ENCODE peak calls at places on chromosomes 3 and 15, in ten cellular contexts. One of them, this sample, is unnamed.

GRCh38 chr3:46266598-46266997 is 24.3 kb downstream of the CCR3 start:
- DNase-seq in HuH-7.5: no peak
- DNase-seq in B cell: no peak
- DNase-seq in endothelial cell: no peak
- DNase-seq in A172: peak
- DNase-seq in GM20000: no peak
- DNase-seq in stimulated activated CD8-positive, alpha-beta memory T cell treated with anti-CD3 and anti-CD28 coated beads, Interleukin-15, amount 100 ng/mL, for 1 hour: no peak
- DNase-seq in left cardiac atrium: no peak
- DNase-seq in NCI-H460: peak
- DNase-seq in mesendoderm: no peak
- DNase-seq in this sample: no peak

GRCh38 chr3:109188726-109189125 is 52.2 kb downstream of the C3orf85 start:
- DNase-seq in B cell: no peak
- DNase-seq in stimulated activated CD8-positive, alpha-beta memory T cell treated with anti-CD3 and anti-CD28 coated beads, Interleukin-15, amount 100 ng/mL, for 1 hour: no peak
- DNase-seq in HuH-7.5: no peak
- DNase-seq in A172: no peak
- DNase-seq in mesendoderm: no peak
- DNase-seq in NCI-H460: no peak
- DNase-seq in endothelial cell: no peak
- DNase-seq in GM20000: no peak
- DNase-seq in left cardiac atrium: no peak
- DNase-seq in this sample: no peak

GRCh38 chr3:13002398-13003124 is 70.7 kb downstream of the IQSEC1 start:
- DNase-seq in HuH-7.5: no peak
- DNase-seq in A172: no peak
- DNase-seq in left cardiac atrium: no peak
- DNase-seq in endothelial cell: no peak
- DNase-seq in stimulated activated CD8-positive, alpha-beta memory T cell treated with anti-CD3 and anti-CD28 coated beads, Interleukin-15, amount 100 ng/mL, for 1 hour: no peak
- DNase-seq in NCI-H460: no peak
- DNase-seq in mesendoderm: no peak
- DNase-seq in GM20000: peak
- DNase-seq in B cell: no peak
- DNase-seq in this sample: no peak

GRCh38 chr3:144801890-144802289 is 830.3 kb downstream of the DIPK2A start:
- DNase-seq in A172: no peak
- DNase-seq in left cardiac atrium: no peak
- DNase-seq in B cell: no peak
- DNase-seq in GM20000: no peak
- DNase-seq in HuH-7.5: no peak
- DNase-seq in stimulated activated CD8-positive, alpha-beta memory T cell treated with anti-CD3 and anti-CD28 coated beads, Interleukin-15, amount 100 ng/mL, for 1 hour: no peak
- DNase-seq in endothelial cell: no peak
- DNase-seq in mesendoderm: no peak
- DNase-seq in NCI-H460: no peak
- DNase-seq in this sample: no peak

GRCh38 chr3:57943525-57944312 is 64.5 kb upstream of the FLNB start:
- DNase-seq in stimulated activated CD8-positive, alpha-beta memory T cell treated with anti-CD3 and anti-CD28 coated beads, Interleukin-15, amount 100 ng/mL, for 1 hour: no peak
- DNase-seq in mesendoderm: no peak
- DNase-seq in A172: no peak
- DNase-seq in B cell: no peak
- DNase-seq in HuH-7.5: no peak
- DNase-seq in endothelial cell: no peak
- DNase-seq in left cardiac atrium: no peak
- DNase-seq in NCI-H460: no peak
- DNase-seq in GM20000: no peak
- DNase-seq in this sample: no peak

GRCh38 chr3:181454451-181455027 is 257.2 kb upstream of the SOX2 start:
- DNase-seq in mesendoderm: peak
- DNase-seq in NCI-H460: no peak
- DNase-seq in stimulated activated CD8-positive, alpha-beta memory T cell treated with anti-CD3 and anti-CD28 coated beads, Interleukin-15, amount 100 ng/mL, for 1 hour: no peak
- DNase-seq in HuH-7.5: no peak
- DNase-seq in B cell: no peak
- DNase-seq in left cardiac atrium: no peak
- DNase-seq in endothelial cell: no peak
- DNase-seq in GM20000: no peak
- DNase-seq in A172: no peak
- DNase-seq in this sample: no peak

GRCh38 chr3:184785106-184785505 is 26.9 kb upstream of the VPS8 start:
- DNase-seq in left cardiac atrium: no peak
- DNase-seq in A172: no peak
- DNase-seq in B cell: no peak
- DNase-seq in stimulated activated CD8-positive, alpha-beta memory T cell treated with anti-CD3 and anti-CD28 coated beads, Interleukin-15, amount 100 ng/mL, for 1 hour: no peak
- DNase-seq in HuH-7.5: no peak
- DNase-seq in NCI-H460: no peak
- DNase-seq in endothelial cell: no peak
- DNase-seq in GM20000: no peak
- DNase-seq in mesendoderm: no peak
- DNase-seq in this sample: no peak

GRCh38 chr15:75367406-75367912 is 948 bp downstream of the MAN2C1 start:
- DNase-seq in endothelial cell: no peak
- DNase-seq in B cell: no peak
- DNase-seq in A172: no peak
- DNase-seq in NCI-H460: no peak
- DNase-seq in stimulated activated CD8-positive, alpha-beta memory T cell treated with anti-CD3 and anti-CD28 coated beads, Interleukin-15, amount 100 ng/mL, for 1 hour: no peak
- DNase-seq in HuH-7.5: no peak
- DNase-seq in mesendoderm: no peak
- DNase-seq in left cardiac atrium: no peak
- DNase-seq in GM20000: no peak
- DNase-seq in this sample: no peak

GRCh38 chr3:116067275-116067674 is 378.0 kb downstream of the LSAMP start:
- DNase-seq in endothelial cell: no peak
- DNase-seq in B cell: no peak
- DNase-seq in mesendoderm: no peak
- DNase-seq in GM20000: no peak
- DNase-seq in NCI-H460: no peak
- DNase-seq in A172: no peak
- DNase-seq in stimulated activated CD8-positive, alpha-beta memory T cell treated with anti-CD3 and anti-CD28 coated beads, Interleukin-15, amount 100 ng/mL, for 1 hour: no peak
- DNase-seq in left cardiac atrium: no peak
- DNase-seq in HuH-7.5: no peak
- DNase-seq in this sample: no peak

GRCh38 chr15:95296626-95297025 is 1033.9 kb upstream of the NR2F2 start:
- DNase-seq in stimulated activated CD8-positive, alpha-beta memory T cell treated with anti-CD3 and anti-CD28 coated beads, Interleukin-15, amount 100 ng/mL, for 1 hour: no peak
- DNase-seq in mesendoderm: no peak
- DNase-seq in left cardiac atrium: no peak
- DNase-seq in endothelial cell: no peak
- DNase-seq in A172: no peak
- DNase-seq in GM20000: no peak
- DNase-seq in HuH-7.5: no peak
- DNase-seq in B cell: no peak
- DNase-seq in NCI-H460: no peak
- DNase-seq in this sample: no peak

GRCh38 chr15:80550219-80550909 is 144.7 kb upstream of the ABHD17C start:
- DNase-seq in GM20000: no peak
- DNase-seq in stimulated activated CD8-positive, alpha-beta memory T cell treated with anti-CD3 and anti-CD28 coated beads, Interleukin-15, amount 100 ng/mL, for 1 hour: no peak
- DNase-seq in mesendoderm: no peak
- DNase-seq in endothelial cell: no peak
- DNase-seq in HuH-7.5: no peak
- DNase-seq in B cell: no peak
- DNase-seq in left cardiac atrium: no peak
- DNase-seq in NCI-H460: no peak
- DNase-seq in A172: peak
- DNase-seq in this sample: peak

GRCh38 chr15:66798426-66799061 is 96.5 kb downstream of the SMAD6 start:
- DNase-seq in A172: peak
- DNase-seq in mesendoderm: no peak
- DNase-seq in HuH-7.5: no peak
- DNase-seq in stimulated activated CD8-positive, alpha-beta memory T cell treated with anti-CD3 and anti-CD28 coated beads, Interleukin-15, amount 100 ng/mL, for 1 hour: no peak
- DNase-seq in GM20000: no peak
- DNase-seq in left cardiac atrium: no peak
- DNase-seq in endothelial cell: no peak
- DNase-seq in B cell: no peak
- DNase-seq in NCI-H460: no peak
- DNase-seq in this sample: no peak

GRCh38 chr3:180287703-180288102 is 251.0 kb upstream of the PEX5L start:
- DNase-seq in NCI-H460: no peak
- DNase-seq in left cardiac atrium: no peak
- DNase-seq in mesendoderm: no peak
- DNase-seq in GM20000: no peak
- DNase-seq in endothelial cell: no peak
- DNase-seq in HuH-7.5: no peak
- DNase-seq in A172: no peak
- DNase-seq in stimulated activated CD8-positive, alpha-beta memory T cell treated with anti-CD3 and anti-CD28 coated beads, Interleukin-15, amount 100 ng/mL, for 1 hour: no peak
- DNase-seq in B cell: no peak
- DNase-seq in this sample: no peak

GRCh38 chr15:57031605-57032004 is 113.2 kb downstream of the TCF12 start:
- DNase-seq in NCI-H460: no peak
- DNase-seq in left cardiac atrium: no peak
- DNase-seq in stimulated activated CD8-positive, alpha-beta memory T cell treated with anti-CD3 and anti-CD28 coated beads, Interleukin-15, amount 100 ng/mL, for 1 hour: no peak
- DNase-seq in mesendoderm: peak
- DNase-seq in B cell: no peak
- DNase-seq in HuH-7.5: no peak
- DNase-seq in GM20000: peak
- DNase-seq in endothelial cell: peak
- DNase-seq in A172: peak
- DNase-seq in this sample: peak

GRCh38 chr3:108103040-108103751 is 12.4 kb upstream of the CD47 start:
- DNase-seq in B cell: no peak
- DNase-seq in NCI-H460: no peak
- DNase-seq in HuH-7.5: no peak
- DNase-seq in stimulated activated CD8-positive, alpha-beta memory T cell treated with anti-CD3 and anti-CD28 coated beads, Interleukin-15, amount 100 ng/mL, for 1 hour: no peak
- DNase-seq in mesendoderm: peak
- DNase-seq in endothelial cell: no peak
- DNase-seq in GM20000: no peak
- DNase-seq in A172: no peak
- DNase-seq in left cardiac atrium: no peak
- DNase-seq in this sample: no peak

GRCh38 chr3:78517932-78518331 is 1249.9 kb downstream of the ROBO1 start:
- DNase-seq in mesendoderm: no peak
- DNase-seq in GM20000: no peak
- DNase-seq in B cell: no peak
- DNase-seq in NCI-H460: no peak
- DNase-seq in left cardiac atrium: no peak
- DNase-seq in endothelial cell: no peak
- DNase-seq in HuH-7.5: no peak
- DNase-seq in stimulated activated CD8-positive, alpha-beta memory T cell treated with anti-CD3 and anti-CD28 coated beads, Interleukin-15, amount 100 ng/mL, for 1 hour: no peak
- DNase-seq in A172: no peak
- DNase-seq in this sample: no peak

GRCh38 chr3:196990654-196991053 is 22.0 kb upstream of the PIGZ start:
- DNase-seq in stimulated activated CD8-positive, alpha-beta memory T cell treated with anti-CD3 and anti-CD28 coated beads, Interleukin-15, amount 100 ng/mL, for 1 hour: no peak
- DNase-seq in GM20000: no peak
- DNase-seq in A172: no peak
- DNase-seq in HuH-7.5: no peak
- DNase-seq in mesendoderm: no peak
- DNase-seq in endothelial cell: no peak
- DNase-seq in left cardiac atrium: no peak
- DNase-seq in B cell: no peak
- DNase-seq in NCI-H460: no peak
- DNase-seq in this sample: no peak

GRCh38 chr15:83210619-83211018 is 3.0 kb upstream of the HDGFL3 start:
- DNase-seq in B cell: no peak
- DNase-seq in mesendoderm: no peak
- DNase-seq in A172: peak
- DNase-seq in left cardiac atrium: no peak
- DNase-seq in GM20000: no peak
- DNase-seq in HuH-7.5: peak
- DNase-seq in NCI-H460: no peak
- DNase-seq in stimulated activated CD8-positive, alpha-beta memory T cell treated with anti-CD3 and anti-CD28 coated beads, Interleukin-15, amount 100 ng/mL, for 1 hour: no peak
- DNase-seq in endothelial cell: no peak
- DNase-seq in this sample: no peak

GRCh38 chr3:45443459-45443858 is 55.1 kb downstream of the LARS2 start:
- DNase-seq in GM20000: no peak
- DNase-seq in A172: no peak
- DNase-seq in endothelial cell: no peak
- DNase-seq in stimulated activated CD8-positive, alpha-beta memory T cell treated with anti-CD3 and anti-CD28 coated beads, Interleukin-15, amount 100 ng/mL, for 1 hour: no peak
- DNase-seq in NCI-H460: no peak
- DNase-seq in left cardiac atrium: no peak
- DNase-seq in mesendoderm: no peak
- DNase-seq in HuH-7.5: no peak
- DNase-seq in B cell: no peak
- DNase-seq in this sample: no peak

GRCh38 chr15:51759557-51760070 is 8.2 kb downstream of the TMOD2 start:
- DNase-seq in NCI-H460: no peak
- DNase-seq in HuH-7.5: no peak
- DNase-seq in mesendoderm: peak
- DNase-seq in B cell: no peak
- DNase-seq in GM20000: no peak
- DNase-seq in left cardiac atrium: peak
- DNase-seq in endothelial cell: no peak
- DNase-seq in A172: no peak
- DNase-seq in stimulated activated CD8-positive, alpha-beta memory T cell treated with anti-CD3 and anti-CD28 coated beads, Interleukin-15, amount 100 ng/mL, for 1 hour: no peak
- DNase-seq in this sample: peak

GRCh38 chr3:120450261-120450913 is 405 bp downstream of the FSTL1 start:
- DNase-seq in GM20000: peak
- DNase-seq in A172: no peak
- DNase-seq in endothelial cell: peak
- DNase-seq in mesendoderm: peak
- DNase-seq in stimulated activated CD8-positive, alpha-beta memory T cell treated with anti-CD3 and anti-CD28 coated beads, Interleukin-15, amount 100 ng/mL, for 1 hour: no peak
- DNase-seq in B cell: no peak
- DNase-seq in HuH-7.5: peak
- DNase-seq in left cardiac atrium: peak
- DNase-seq in NCI-H460: no peak
- DNase-seq in this sample: peak